ENCODE peak calls at places on chromosomes 7 and 10, in seven cellular contexts. K is brain microvascular endothelial cell, U is AG04449, O is BJ, H is stomach, M is tibial nerve, Y is psoas muscle. Q is an unnamed sample.

GRCh38 chr7:127690806-127691205 is 38.8 kb downstream of the SND1 start:
- DNase-seq in H (no peak), U (no peak), O (no peak), Y (no peak), M (no peak), K (no peak), Q (no peak)

GRCh38 chr10:24416248-24416647 is 207.3 kb downstream of the KIAA1217 start:
- DNase-seq in Y (peak), K (no peak), U (no peak), O (no peak), M (no peak), H (no peak), Q (no peak)

GRCh38 chr7:4128161-4128560 is 553.9 kb upstream of the FOXK1 start:
- DNase-seq in U (no peak), H (no peak), O (no peak), Y (no peak), K (no peak), M (no peak), Q (no peak)

GRCh38 chr10:10796061-10796773 is 221.5 kb upstream of the CELF2 start:
- DNase-seq in Y (no peak), H (no peak), K (peak), U (no peak), M (no peak), O (no peak), Q (no peak)

GRCh38 chr10:43138757-43139241 is 554 bp downstream of the CSGALNACT2 start:
- DNase-seq in O (no peak), M (no peak), K (peak), Y (no peak), H (no peak), U (no peak), Q (no peak)

GRCh38 chr7:105202561-105203130 is 186.1 kb downstream of the SRPK2 start:
- DNase-seq in M (no peak), U (no peak), H (no peak), K (no peak), Y (no peak), O (no peak), Q (no peak)

GRCh38 chr7:49774459-49775064 is 1.1 kb downstream of the VWC2 start:
- DNase-seq in M (no peak), H (no peak), Y (no peak), K (no peak), U (no peak), O (no peak), Q (no peak)

GRCh38 chr7:23020742-23021401 is 6.9 kb upstream of the HYCC1 start:
- DNase-seq in U (peak), H (no peak), M (no peak), O (peak), K (peak), Y (peak), Q (no peak)

GRCh38 chr10:52729259-52730104 is 43.1 kb downstream of the MBL2 start:
- DNase-seq in M (no peak), K (no peak), O (peak), H (no peak), Y (no peak), U (no peak), Q (no peak)

GRCh38 chr7:108454674-108455523 is 1.3 kb downstream of the NRCAM start:
- DNase-seq in U (no peak), M (no peak), O (no peak), H (no peak), Y (no peak), K (no peak), Q (no peak)

GRCh38 chr10:19719320-19719719 is 96.9 kb upstream of the PLXDC2 start:
- DNase-seq in U (no peak), M (no peak), Y (no peak), H (no peak), O (peak), K (peak), Q (no peak)

GRCh38 chr7:46352335-46352954 is 431.4 kb upstream of the IGFBP3 start:
- DNase-seq in Y (no peak), M (no peak), K (peak), O (peak), U (no peak), H (no peak), Q (no peak)

GRCh38 chr7:92352009-92352408 is 95.3 kb upstream of the GATAD1 start:
- DNase-seq in U (no peak), O (no peak), M (no peak), H (no peak), Y (no peak), K (no peak), Q (no peak)

GRCh38 chr7:129969881-129970446 is 17.2 kb upstream of the UBE2H start:
- DNase-seq in U (no peak), Y (no peak), O (peak), K (peak), M (no peak), H (no peak), Q (no peak)

GRCh38 chr7:77157446-77157845 is 35.0 kb downstream of the CCDC146 start:
- DNase-seq in M (no peak), Y (no peak), U (no peak), O (no peak), H (no peak), K (no peak), Q (peak)

GRCh38 chr7:97845622-97846203 is 26.5 kb downstream of the ASNS start:
- DNase-seq in M (no peak), Y (no peak), H (no peak), U (no peak), O (no peak), K (peak), Q (no peak)

GRCh38 chr10:103153302-103153759 is 39.7 kb downstream of the NT5C2 start:
- DNase-seq in M (no peak), O (no peak), H (no peak), U (no peak), K (no peak), Y (no peak), Q (no peak)

GRCh38 chr10:103548581-103549348 is 55.3 kb downstream of the NEURL1 start:
- DNase-seq in Y (peak), U (no peak), H (peak), O (no peak), K (no peak), M (no peak), Q (no peak)

GRCh38 chr10:124339951-124340760 is 78.6 kb downstream of the OAT start:
- DNase-seq in K (peak), Y (no peak), H (peak), M (no peak), U (peak), O (peak), Q (no peak)
- TF ChIP-seq CTCF in K (no peak), Y (no peak), H (no peak), M (no peak), U (no peak), O (peak), Q (no peak)

DNA sequence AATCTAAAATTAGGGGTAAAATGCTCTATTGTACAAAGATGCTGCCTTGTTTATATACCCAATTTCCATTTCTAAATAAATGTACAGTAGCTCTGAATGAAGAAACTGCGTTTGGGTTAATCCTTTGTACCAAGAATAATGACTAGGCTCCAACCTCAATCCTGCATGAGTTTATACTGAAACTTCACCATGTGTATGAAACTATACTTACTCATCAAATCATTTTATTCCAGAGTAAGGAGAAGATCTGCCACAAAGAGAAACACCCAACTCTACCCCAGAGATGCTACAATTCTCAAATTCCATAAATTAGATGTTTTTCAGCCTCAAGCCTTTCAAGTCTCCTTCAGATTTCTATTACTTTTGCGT is 53.8 kb upstream of the AKR1E2 start:
- DNase-seq in O (no peak), M (no peak), U (no peak), H (no peak), K (no peak), Y (no peak), Q (no peak)
- H3K4me3 ChIP-seq in O (no peak), M (no peak), U (no peak), H (no peak), K (no peak), Y (no peak), Q (no peak)

DNA sequence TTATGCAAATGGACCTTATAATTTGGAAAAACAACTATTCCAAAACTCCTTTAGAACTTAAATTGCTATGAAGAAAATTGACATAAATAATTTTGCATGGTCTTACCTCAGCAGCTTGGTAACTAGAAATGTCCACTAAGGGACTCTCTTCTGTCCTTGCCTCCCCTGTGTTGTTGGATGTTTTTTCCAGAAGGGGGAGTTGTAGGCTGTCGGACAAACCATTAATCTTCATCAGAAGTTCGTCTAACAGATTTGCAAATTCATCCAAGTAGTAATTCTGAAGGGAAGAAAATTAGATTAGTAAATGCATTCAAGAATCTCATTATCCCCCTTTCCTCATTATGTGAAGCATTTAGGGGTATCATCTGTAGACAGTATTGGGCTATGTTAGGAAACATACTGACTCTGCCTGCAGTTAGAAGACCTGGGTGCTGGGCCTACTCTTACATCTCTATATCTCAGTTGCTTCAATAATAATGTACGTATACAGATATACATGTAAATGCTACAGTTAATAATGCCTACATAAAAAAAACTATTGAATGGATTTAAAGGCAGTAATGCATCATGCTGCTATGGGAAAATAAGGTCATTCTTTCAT is 155.6 kb downstream of the PKD1L1 start:
- DNase-seq in K (peak), O (no peak), Y (no peak), M (no peak), U (no peak), H (no peak), Q (no peak)
- TF ChIP-seq CTCF in K (peak), O (peak), Y (peak), M (peak), U (no peak), H (no peak), Q (peak)

GRCh38 chr7:28685291-28685659 is 272.9 kb downstream of the TRIL start:
- DNase-seq in O (no peak), K (no peak), H (no peak), U (no peak), M (no peak), Y (no peak), Q (no peak)
- H3K4me3 ChIP-seq in O (no peak), K (no peak), H (peak), U (no peak), M (peak), Y (peak), Q (no peak)

GRCh38 chr7:876972-877311 is 588 bp downstream of the GET4 start:
- DNase-seq in U (no peak), Y (peak), K (no peak), O (no peak), H (no peak), M (no peak), Q (peak)

GRCh38 chr7:875051-875450 is 1.3 kb upstream of the GET4 start:
- DNase-seq in Y (no peak), K (no peak), H (no peak), M (no peak), O (no peak), U (no peak), Q (no peak)

GRCh38 chr7:875476-876076 is 778 bp upstream of the GET4 start:
- DNase-seq in Y (peak), U (no peak), H (no peak), O (no peak), K (no peak), M (no peak), Q (no peak)

GRCh38 chr7:877312-878232 is 1.2 kb downstream of the GET4 start:
- DNase-seq in M (no peak), H (peak), Y (peak), U (no peak), K (no peak), O (no peak), Q (peak)

GRCh38 chr7:876077-876971 is at the start of gene GET4:
- DNase-seq in H (peak), U (peak), M (peak), Y (peak), K (peak), O (peak), Q (peak)
- TF ChIP-seq CTCF in H (no peak), U (peak), M (peak), Y (peak), K (peak), O (peak), Q (no peak)

GRCh38 chr7:70703785-70704184 is 428.2 kb upstream of the GALNT17 start:
- DNase-seq in U (no peak), H (no peak), Y (no peak), M (no peak), K (no peak), O (no peak), Q (no peak)

GRCh38 chr7:70706204-70706603 is 425.7 kb upstream of the GALNT17 start:
- DNase-seq in M (no peak), U (no peak), Y (no peak), H (no peak), K (no peak), O (no peak), Q (no peak)

GRCh38 chr7:70704921-70705346 is 427.0 kb upstream of the GALNT17 start:
- DNase-seq in M (no peak), O (no peak), U (no peak), K (no peak), H (no peak), Y (no peak), Q (no peak)

GRCh38 chr7:70707823-70708243 is 424.1 kb upstream of the GALNT17 start:
- DNase-seq in Y (no peak), H (no peak), M (no peak), U (no peak), O (no peak), K (peak), Q (no peak)

GRCh38 chr7:70706698-70707097 is 425.2 kb upstream of the GALNT17 start:
- DNase-seq in K (no peak), M (no peak), H (no peak), O (no peak), U (no peak), Y (no peak), Q (no peak)
- H3K4me3 ChIP-seq in K (no peak), M (no peak), H (no peak), O (no peak), U (no peak), Y (no peak), Q (no peak)

GRCh38 chr10:49161411-49161997 is 26.7 kb downstream of the TMEM273 start:
- DNase-seq in K (peak), U (no peak), H (no peak), O (no peak), Y (no peak), M (no peak), Q (peak)
- TF ChIP-seq CTCF in K (peak), U (peak), H (no peak), O (peak), Y (peak), M (peak), Q (peak)

GRCh38 chr7:24903559-24903958 is 76.4 kb downstream of the OSBPL3 start:
- DNase-seq in M (no peak), Y (no peak), K (no peak), H (no peak), O (no peak), U (no peak), Q (no peak)
- H3K4me3 ChIP-seq in M (no peak), Y (no peak), K (no peak), H (no peak), O (no peak), U (no peak), Q (no peak)

GRCh38 chr7:80902035-80902434 is 16.8 kb downstream of the SEMA3C start:
- DNase-seq in U (no peak), Y (no peak), K (no peak), H (no peak), M (no peak), O (no peak), Q (no peak)
- TF ChIP-seq CTCF in U (no peak), Y (no peak), K (no peak), H (no peak), M (no peak), O (no peak), Q (no peak)

GRCh38 chr7:30472081-30472770 is 6.4 kb downstream of the NOD1 start:
- DNase-seq in M (no peak), Y (no peak), U (no peak), O (no peak), H (no peak), K (no peak), Q (no peak)
- H3K4me3 ChIP-seq in M (no peak), Y (no peak), U (no peak), O (no peak), H (no peak), K (no peak), Q (no peak)

Q was measured in HL-60.